ENCODE peak calls at places on chromosome 21, in six cellular contexts. S is transverse colon, V is uterus, C is ovary, Q is endothelial cell of umbilical vein, B is adrenal gland. N is an unnamed sample.

GRCh38 chr21:26842976-26843911 is 2.0 kb downstream of the ADAMTS1 start:
- DNase-seq in Q (peak), C (peak), S (peak), B (peak), V (peak), N (no peak)

GRCh38 chr21:39079617-39080016 is 103.6 kb downstream of the PSMG1 start:
- DNase-seq in V (no peak), S (peak), Q (no peak), C (no peak), B (peak), N (no peak)

GRCh38 chr21:42579456-42580075 is 65.9 kb downstream of the SLC37A1 start:
- DNase-seq in S (peak), B (no peak), V (peak), Q (no peak), C (no peak), N (no peak)

GRCh38 chr21:44018127-44018526 is 6.0 kb downstream of the TRAPPC10 start:
- DNase-seq in C (no peak), B (no peak), S (no peak), Q (no peak), V (no peak), N (no peak)

GRCh38 chr21:17461582-17461981 is 51.3 kb upstream of the CXADR start:
- DNase-seq in C (no peak), V (peak), Q (no peak), B (peak), S (no peak), N (no peak)

GRCh38 chr21:43332872-43333300 is 94.0 kb downstream of the SIK1 start:
- DNase-seq in Q (no peak), C (no peak), B (no peak), S (no peak), V (no peak), N (no peak)

GRCh38 chr21:43331111-43331961 is 95.6 kb downstream of the SIK1 start:
- DNase-seq in Q (no peak), V (no peak), C (no peak), B (no peak), S (no peak), N (no peak)

GRCh38 chr21:18602711-18603110 is 199.1 kb upstream of the TMPRSS15 start:
- DNase-seq in B (no peak), Q (no peak), C (no peak), S (no peak), V (no peak), N (no peak)

GRCh38 chr21:20272791-20273362 is 725.3 kb upstream of the NCAM2 start:
- DNase-seq in B (no peak), C (no peak), Q (no peak), V (no peak), S (no peak), N (no peak)

GRCh38 chr21:34996304-34997081 is 52.6 kb downstream of the RUNX1 start:
- DNase-seq in V (peak), Q (no peak), S (no peak), B (peak), C (no peak), N (peak)

GRCh38 chr21:34513109-34513675 is 1.2 kb upstream of the KCNE1 start:
- DNase-seq in C (no peak), Q (no peak), V (no peak), B (no peak), S (no peak), N (no peak)

GRCh38 chr21:25682382-25682781 is 43.3 kb downstream of the JAM2 start:
- DNase-seq in B (no peak), C (no peak), Q (no peak), S (no peak), V (no peak), N (no peak)

GRCh38 chr21:29190920-29191319 is 60.5 kb downstream of the MAP3K7CL start:
- DNase-seq in Q (no peak), C (no peak), S (no peak), B (no peak), V (no peak), N (no peak)

GRCh38 chr21:35719105-35719504 is 341.2 kb downstream of the SETD4 start:
- DNase-seq in Q (no peak), V (no peak), C (no peak), S (no peak), B (no peak), N (no peak)

GRCh38 chr21:38925923-38926322 is 120.2 kb downstream of the ETS2 start:
- DNase-seq in C (peak), B (peak), S (peak), V (peak), Q (peak), N (no peak)

GRCh38 chr21:42424848-42425602 is 21.3 kb downstream of the UBASH3A start:
- DNase-seq in V (no peak), Q (peak), S (peak), C (no peak), B (no peak), N (no peak)

GRCh38 chr21:25461730-25462129 is 145.6 kb downstream of the MRPL39 start:
- DNase-seq in Q (peak), C (no peak), V (no peak), B (no peak), S (no peak), N (no peak)

GRCh38 chr21:23977971-23978370 is 1629.3 kb downstream of the MRPL39 start:
- DNase-seq in S (no peak), C (no peak), Q (no peak), B (no peak), V (no peak), N (no peak)

GRCh38 chr21:35328856-35329455 is 279.9 kb upstream of the RUNX1 start:
- DNase-seq in S (no peak), V (no peak), Q (no peak), B (no peak), C (no peak), N (no peak)

GRCh38 chr21:43467785-43468184 is 40.9 kb upstream of the SIK1 start:
- DNase-seq in S (no peak), B (no peak), V (peak), C (no peak), Q (no peak), N (no peak)

GRCh38 chr21:14382486-14382834 is 486 bp downstream of the HSPA13 start:
- DNase-seq in Q (no peak), S (no peak), B (no peak), V (no peak), C (no peak), N (peak)

GRCh38 chr21:17513214-17514123 is 626 bp downstream of the CXADR start:
- DNase-seq in V (peak), S (peak), Q (peak), C (peak), B (peak), N (peak)

GRCh38 chr21:14308234-14308633 is 74.7 kb downstream of the HSPA13 start:
- DNase-seq in Q (no peak), B (no peak), S (no peak), C (no peak), V (no peak), N (no peak)

GRCh38 chr21:37799193-37800121 is 116.8 kb downstream of the KCNJ6 start:
- DNase-seq in Q (no peak), B (no peak), C (no peak), V (no peak), S (no peak), N (no peak)

GRCh38 chr21:36027352-36027751 is 33.0 kb downstream of the SETD4 start:
- DNase-seq in Q (no peak), B (no peak), C (no peak), S (no peak), V (no peak), N (no peak)

GRCh38 chr21:43815991-43816390 is 26.6 kb downstream of the RRP1 start:
- DNase-seq in C (no peak), Q (no peak), B (no peak), S (no peak), V (no peak), N (no peak)

GRCh38 chr21:14453964-14454641 is 71.2 kb upstream of the HSPA13 start:
- DNase-seq in C (no peak), B (no peak), S (no peak), V (no peak), Q (no peak), N (peak)

GRCh38 chr21:42474043-42474831 is 21.8 kb downstream of the RSPH1 start:
- DNase-seq in B (no peak), Q (peak), C (no peak), V (no peak), S (peak), N (no peak)

GRCh38 chr21:33642896-33643657 is 776 bp downstream of the ITSN1 start:
- DNase-seq in B (peak), Q (peak), C (peak), V (peak), S (peak), N (peak)

GRCh38 chr21:18335651-18336050 is 67.9 kb downstream of the TMPRSS15 start:
- DNase-seq in B (no peak), Q (no peak), C (no peak), S (no peak), V (no peak), N (no peak)

GRCh38 chr21:37921091-37921490 is 4.8 kb upstream of the KCNJ6 start:
- DNase-seq in Q (no peak), S (no peak), B (no peak), C (no peak), V (no peak), N (no peak)

GRCh38 chr21:34526618-34527290 is 14.7 kb upstream of the KCNE1 start:
- DNase-seq in B (peak), C (peak), S (peak), V (peak), Q (peak), N (peak)

GRCh38 chr21:36926989-36927695 is 39.3 kb downstream of the HLCS start:
- DNase-seq in V (no peak), S (no peak), Q (no peak), B (no peak), C (no peak), N (no peak)

DNA sequence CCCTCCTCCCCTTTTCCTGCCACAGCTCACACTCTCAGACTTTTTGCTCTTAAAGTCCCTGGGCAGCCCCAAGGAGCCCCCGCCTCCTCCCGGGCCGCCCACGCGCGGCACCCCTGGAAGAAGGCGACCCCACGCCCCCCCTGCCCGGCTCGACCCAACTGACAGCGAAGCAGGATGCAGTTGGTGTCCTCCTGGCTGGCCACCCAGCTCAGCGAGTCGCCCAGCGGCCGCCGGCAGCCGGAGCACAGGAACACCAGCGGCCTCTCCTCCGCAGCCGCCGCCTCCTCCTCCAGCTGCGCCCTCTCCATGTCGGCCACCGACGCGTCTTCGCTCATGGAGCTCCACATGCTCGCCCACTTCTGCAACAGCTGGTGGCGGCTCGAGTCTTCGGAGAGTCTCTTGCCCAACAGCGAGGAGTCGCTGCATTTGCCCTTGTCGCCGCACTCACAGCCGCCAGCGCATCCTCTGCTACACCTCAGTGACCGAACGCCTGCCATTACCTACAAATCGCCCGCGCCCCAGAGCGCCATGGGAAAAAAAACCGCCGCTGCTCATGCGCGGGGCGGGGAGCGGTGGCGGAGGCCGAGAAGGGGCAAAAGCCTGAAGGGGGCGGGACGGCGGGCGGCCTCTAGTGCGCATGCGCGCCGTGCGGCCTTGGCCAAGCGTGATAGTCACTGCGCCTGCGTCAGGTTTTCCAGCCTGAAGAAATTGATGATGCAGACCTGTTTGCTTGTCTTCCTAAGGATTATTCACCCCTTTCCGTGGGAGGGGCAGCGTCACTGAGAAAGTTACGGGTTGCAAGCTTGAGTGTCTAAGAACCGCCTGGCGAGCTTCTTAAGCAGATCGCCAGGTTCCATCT is at the start of gene MIS18A:
- DNase-seq in C (peak), Q (peak), B (peak), S (peak), V (peak), N (peak)
- TF ChIP-seq POLR2A in C (peak), Q (peak), B (peak), S (peak), V (peak), N (peak)

DNA sequence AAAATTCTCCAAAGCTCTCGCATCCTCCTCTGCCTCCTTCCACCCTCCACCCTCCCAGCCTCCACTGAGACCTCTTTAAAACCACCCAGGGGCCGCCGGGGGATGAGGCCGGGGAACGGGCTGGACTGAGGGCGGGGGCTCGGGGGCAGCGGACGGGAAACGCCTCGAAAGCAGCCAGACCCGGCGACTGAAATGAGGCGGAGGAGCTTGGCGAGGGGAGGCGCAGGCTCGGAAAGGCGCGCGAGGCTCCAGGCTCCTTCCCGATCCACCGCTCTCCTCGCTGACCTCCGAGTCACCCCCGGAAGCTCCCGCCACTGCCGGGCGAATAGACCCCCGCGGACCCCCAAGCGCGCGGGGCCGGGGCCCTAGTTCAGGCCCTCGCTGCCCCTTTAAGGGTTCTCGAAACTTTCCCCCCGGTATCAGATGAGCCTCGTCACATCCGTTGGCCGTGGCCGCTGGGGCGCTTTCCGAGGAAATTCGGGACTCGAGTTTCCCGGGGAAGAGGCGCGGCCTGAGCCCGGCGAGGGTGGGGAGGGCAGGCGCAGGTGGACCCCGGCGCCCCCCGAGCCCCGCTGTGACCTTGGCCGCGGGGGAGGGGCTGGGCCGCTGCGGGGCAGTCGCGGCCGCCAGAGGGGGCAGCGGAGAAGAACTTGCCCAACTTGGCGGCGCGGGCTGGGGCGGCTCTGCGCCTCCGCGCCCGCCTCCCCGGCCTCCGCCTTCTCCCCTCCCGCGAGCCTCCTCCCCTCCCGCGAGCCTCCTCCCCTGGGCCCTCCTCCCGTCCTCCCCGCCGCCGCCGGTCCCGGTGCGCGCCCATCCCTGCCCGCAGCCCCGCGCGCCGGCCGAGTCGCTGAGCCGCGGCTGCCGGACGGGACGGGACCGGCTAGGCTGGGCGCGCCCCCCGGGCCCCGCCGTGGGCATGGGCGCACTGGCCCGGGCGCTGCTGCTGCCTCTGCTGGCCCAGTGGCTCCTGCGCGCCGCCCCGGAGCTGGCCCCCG is at the start of gene BACE2:
- DNase-seq in C (peak), B (peak), S (peak), V (peak), Q (peak), N (peak)
- TF ChIP-seq POLR2A in C (peak), B (peak), S (peak), V (peak), Q (no peak), N (no peak)

DNA sequence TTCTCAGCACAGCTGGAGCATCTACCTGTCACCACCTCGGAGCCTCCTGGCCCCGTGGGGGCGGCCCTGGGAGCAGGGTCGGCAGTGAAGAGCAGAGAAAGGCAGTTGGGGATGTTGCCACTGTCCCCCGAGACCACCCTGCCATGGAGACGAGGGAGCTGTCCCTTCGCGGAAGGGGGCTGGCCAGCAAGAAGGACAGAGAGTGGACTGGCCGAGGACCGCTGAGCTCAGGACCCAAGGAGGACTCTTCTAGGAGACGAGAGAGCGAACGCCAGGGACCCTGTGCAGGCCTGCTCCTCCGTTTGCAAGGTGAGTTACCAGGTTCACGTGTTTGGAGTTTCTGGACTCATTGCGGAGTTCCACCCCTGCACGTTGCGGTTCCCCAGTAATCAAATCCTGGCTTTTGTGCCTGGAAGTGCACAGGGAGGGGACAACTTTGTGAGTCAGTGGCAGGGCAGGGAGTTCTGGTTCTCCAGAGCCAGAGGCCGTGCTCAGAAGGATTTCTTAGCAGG is 5.6 kb upstream of the POFUT2 start:
- DNase-seq in V (no peak), C (peak), Q (no peak), B (peak), S (no peak), N (no peak)
- TF ChIP-seq POLR2A in V (no peak), C (no peak), Q (no peak), B (peak), S (no peak), N (peak)

GRCh38 chr21:15823486-15824150 is 93.8 kb downstream of the USP25 start:
- DNase-seq in B (no peak), C (no peak), V (no peak), S (no peak), Q (no peak), N (no peak)

GRCh38 chr21:15825699-15826098 is 95.9 kb downstream of the USP25 start:
- DNase-seq in Q (no peak), B (no peak), C (no peak), S (no peak), V (no peak), N (no peak)

GRCh38 chr21:15826147-15826780 is 96.5 kb downstream of the USP25 start:
- DNase-seq in B (peak), V (no peak), S (peak), C (no peak), Q (peak), N (peak)

GRCh38 chr21:15831497-15831896 is 101.7 kb downstream of the USP25 start:
- DNase-seq in S (no peak), V (no peak), B (no peak), C (no peak), Q (no peak), N (no peak)

GRCh38 chr21:15826908-15827601 is 97.3 kb downstream of the USP25 start:
- DNase-seq in C (no peak), S (no peak), B (no peak), V (no peak), Q (no peak), N (no peak)
- TF ChIP-seq POLR2A in C (no peak), S (no peak), B (no peak), V (no peak), Q (no peak), N (no peak)

GRCh38 chr21:46393941-46394818 is 64.5 kb upstream of the DIP2A start:
- DNase-seq in Q (no peak), B (peak), S (no peak), V (no peak), C (no peak), N (no peak)
- TF ChIP-seq POLR2A in Q (no peak), B (no peak), S (no peak), V (no peak), C (no peak), N (no peak)

DNA sequence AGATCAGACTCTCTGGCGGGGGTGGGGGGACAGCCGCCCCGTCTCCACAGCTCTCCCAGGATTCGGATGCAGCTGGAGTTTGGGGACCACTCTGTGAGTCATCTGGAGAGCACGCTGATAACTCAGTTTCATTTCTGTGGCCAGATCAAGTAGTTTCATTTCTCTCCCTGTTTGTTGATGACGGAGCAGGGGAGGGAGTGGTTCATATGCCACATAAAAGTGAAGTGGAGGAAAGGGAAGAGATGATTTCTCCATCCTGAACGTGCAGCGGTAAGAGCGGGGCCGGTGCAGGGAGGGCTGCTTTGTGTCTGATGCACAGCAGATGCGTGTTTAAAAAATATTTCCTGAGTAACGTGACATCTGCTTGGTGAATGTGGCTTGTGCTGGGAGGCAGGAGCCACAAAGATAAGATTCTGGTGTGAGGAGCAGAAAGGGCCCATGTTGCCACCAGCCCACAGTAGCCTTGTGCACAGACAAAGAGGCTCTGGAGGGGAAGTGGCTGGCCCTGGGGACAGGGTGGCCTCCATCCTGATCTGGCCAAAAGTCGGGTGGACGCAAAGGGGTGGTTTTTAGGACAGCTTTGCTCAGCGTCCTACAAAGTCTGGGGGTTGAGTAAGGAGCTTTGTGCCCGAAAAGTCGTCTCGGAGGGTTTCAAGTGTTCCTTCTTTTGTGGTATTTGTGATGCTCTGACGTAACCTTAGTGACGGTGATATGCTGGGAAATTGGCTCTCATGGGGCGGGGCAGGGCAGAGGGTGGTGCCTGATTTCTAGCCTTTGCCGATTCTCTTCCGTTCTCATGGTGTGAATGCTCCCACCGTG is at the start of gene MX2:
- DNase-seq in V (peak), C (peak), Q (no peak), B (peak), S (peak), N (no peak)
- TF ChIP-seq POLR2A in V (no peak), C (peak), Q (no peak), B (no peak), S (peak), N (no peak)